ENCODE peak calls at places on chromosomes 1 and 21, in ten cellular contexts. V is ovary; W is endothelial cell; D is dorsolateral prefrontal cortex; G is heart right ventricle; J is WTC11; P is bronchial epithelial cell; K is CD8-positive, alpha-beta T cell; F is epithelial cell of esophagus; Z is prostate gland. Y is an unnamed sample.

GRCh38 chr1:154193821-154194220 is 1.9 kb upstream of the TPM3 start:
- DNase-seq in G (peak), F (peak), W (no peak), Z (no peak), J (no peak), P (peak), K (no peak), D (no peak), V (no peak), Y (no peak)

GRCh38 chr1:43912607-43913006 is 21.0 kb upstream of the ARTN start:
- DNase-seq in K (no peak), J (peak), V (no peak), F (peak), P (peak), W (no peak), D (no peak), Z (peak), G (no peak), Y (no peak)

GRCh38 chr1:114154146-114154962 is 685 bp upstream of the SYT6 start:
- DNase-seq in J (peak), G (no peak), P (no peak), F (peak), D (peak), W (peak), V (peak), Z (no peak), K (no peak), Y (no peak)

GRCh38 chr1:91606546-91607078 is 106.0 kb downstream of the CDC7 start:
- DNase-seq in G (no peak), Z (no peak), V (peak), K (no peak), W (no peak), J (no peak), P (no peak), F (no peak), D (no peak), Y (no peak)

GRCh38 chr21:42564561-42564971 is 50.9 kb downstream of the SLC37A1 start:
- DNase-seq in D (peak), F (no peak), G (no peak), W (no peak), K (no peak), Z (no peak), J (peak), V (peak), P (no peak), Y (no peak)

GRCh38 chr1:174445817-174446216 is 1.9 kb upstream of the GPR52 start:
- DNase-seq in F (peak), V (no peak), J (peak), G (no peak), W (no peak), D (no peak), K (no peak), P (peak), Z (no peak), Y (no peak)

GRCh38 chr1:7490576-7490975 is 280.5 kb upstream of the VAMP3 start:
- DNase-seq in V (no peak), F (no peak), D (no peak), J (no peak), P (no peak), W (no peak), K (no peak), Z (no peak), G (no peak), Y (no peak)

GRCh38 chr1:64956241-64956640 is 10.1 kb downstream of the JAK1 start:
- DNase-seq in K (no peak), P (no peak), G (no peak), J (no peak), W (no peak), Z (no peak), F (peak), V (no peak), D (no peak), Y (no peak)

GRCh38 chr1:213409971-213410370 is 358.9 kb downstream of the RPS6KC1 start:
- DNase-seq in Z (no peak), W (no peak), K (no peak), F (no peak), D (no peak), J (no peak), P (no peak), V (no peak), G (no peak), Y (no peak)

GRCh38 chr1:21280011-21280471 is 10.2 kb downstream of the ECE1 start:
- DNase-seq in P (no peak), Z (no peak), J (no peak), V (no peak), K (no peak), W (peak), D (no peak), G (peak), F (no peak), Y (no peak)

GRCh38 chr1:243926803-243927245 is 76.8 kb upstream of the AKT3 start:
- DNase-seq in W (no peak), P (peak), G (no peak), F (peak), J (no peak), V (no peak), K (no peak), Z (no peak), D (no peak), Y (no peak)

GRCh38 chr1:160993544-160993943 is 27.4 kb downstream of the F11R start:
- DNase-seq in V (no peak), F (peak), G (no peak), J (no peak), K (no peak), W (no peak), P (no peak), D (no peak), Z (no peak), Y (no peak)

GRCh38 chr1:222970040-222970439 is 155.2 kb downstream of the DISP1 start:
- DNase-seq in K (no peak), W (no peak), G (no peak), J (no peak), P (no peak), F (no peak), Z (no peak), V (no peak), D (no peak), Y (no peak)

GRCh38 chr21:38303300-38303699 is 46.5 kb downstream of the KCNJ15 start:
- DNase-seq in J (no peak), V (no peak), K (no peak), G (no peak), D (no peak), W (no peak), Z (peak), P (peak), F (peak), Y (no peak)

GRCh38 chr21:46048926-46049889 is 48.7 kb upstream of the COL6A2 start:
- DNase-seq in V (peak), K (no peak), G (peak), D (peak), F (peak), P (no peak), W (no peak), J (no peak), Z (no peak), Y (peak)

GRCh38 chr1:10181154-10181553 is 29.2 kb upstream of the KIF1B start:
- DNase-seq in P (no peak), F (no peak), W (no peak), V (no peak), D (no peak), Z (no peak), K (no peak), J (no peak), G (no peak), Y (no peak)

GRCh38 chr21:42195378-42196031 is 23.4 kb upstream of the ABCG1 start:
- DNase-seq in K (no peak), F (peak), W (no peak), Z (no peak), D (no peak), J (no peak), P (peak), V (no peak), G (no peak), Y (peak)

GRCh38 chr1:114597949-114598348 is 16.5 kb upstream of the BCAS2 start:
- DNase-seq in V (no peak), W (no peak), Z (no peak), P (peak), K (no peak), J (no peak), G (no peak), D (no peak), F (no peak), Y (no peak)

GRCh38 chr1:205294175-205294913 is 27.2 kb downstream of the NUAK2 start:
- DNase-seq in G (peak), D (no peak), F (peak), P (peak), W (no peak), J (peak), K (no peak), V (peak), Z (no peak), Y (no peak)

GRCh38 chr1:197783510-197783948 is 8.2 kb upstream of the DENND1B start:
- DNase-seq in G (no peak), V (no peak), W (no peak), D (no peak), J (no peak), Z (peak), K (no peak), F (peak), P (peak), Y (no peak)

GRCh38 chr1:203751051-203751450 is 13.9 kb upstream of the LAX1 start:
- DNase-seq in D (no peak), V (no peak), J (no peak), Z (peak), K (no peak), G (no peak), W (no peak), F (peak), P (peak), Y (no peak)

GRCh38 chr1:74964508-74964907 is 169.7 kb upstream of the LHX8 start:
- DNase-seq in F (peak), P (peak), G (no peak), V (no peak), Z (no peak), K (no peak), W (no peak), J (no peak), D (no peak), Y (no peak)

GRCh38 chr21:26717146-26717739 is 128.0 kb downstream of the ADAMTS1 start:
- DNase-seq in W (no peak), K (no peak), P (peak), F (peak), G (no peak), Z (no peak), V (no peak), D (no peak), J (no peak), Y (no peak)

GRCh38 chr1:226639631-226640061 is 91.1 kb downstream of the STUM start:
- DNase-seq in Z (no peak), F (no peak), K (no peak), D (peak), W (no peak), V (no peak), G (no peak), P (no peak), J (no peak), Y (no peak)

GRCh38 chr1:10161541-10162290 is 48.7 kb upstream of the KIF1B start:
- DNase-seq in Z (no peak), K (no peak), G (peak), D (no peak), W (no peak), J (no peak), P (no peak), F (no peak), V (no peak), Y (no peak)

GRCh38 chr1:67759066-67759465 is 74.1 kb downstream of the GADD45A start:
- DNase-seq in P (no peak), Z (no peak), F (no peak), J (no peak), K (no peak), V (no peak), W (no peak), D (no peak), G (no peak), Y (no peak)

GRCh38 chr21:29184047-29184446 is 53.6 kb downstream of the MAP3K7CL start:
- DNase-seq in K (no peak), V (no peak), D (no peak), J (no peak), Z (no peak), W (no peak), F (no peak), P (no peak), G (no peak), Y (no peak)

GRCh38 chr1:163565171-163565570 is 243.4 kb downstream of the NUF2 start:
- DNase-seq in G (no peak), W (no peak), P (no peak), J (no peak), Z (no peak), D (no peak), K (no peak), V (no peak), F (no peak), Y (no peak)

GRCh38 chr1:153032677-153033308 is 1.8 kb downstream of the SPRR1B start:
- DNase-seq in P (peak), Z (no peak), K (no peak), D (no peak), W (peak), V (no peak), G (no peak), J (peak), F (peak), Y (no peak)

GRCh38 chr1:159930216-159930615 is 4.9 kb upstream of the TAGLN2 start:
- DNase-seq in F (no peak), J (no peak), D (no peak), W (no peak), V (no peak), G (no peak), P (no peak), K (no peak), Z (no peak), Y (no peak)

GRCh38 chr1:117143856-117144255 is 22.3 kb upstream of the TRIM45 start:
- DNase-seq in K (no peak), P (no peak), G (no peak), J (no peak), V (no peak), F (no peak), D (no peak), Z (no peak), W (no peak), Y (no peak)

GRCh38 chr1:212138441-212138840 is 102.9 kb downstream of the DTL start:
- DNase-seq in W (no peak), J (no peak), G (no peak), K (no peak), D (no peak), P (no peak), V (no peak), F (no peak), Z (no peak), Y (no peak)

GRCh38 chr1:212488436-212489283 is 55.9 kb downstream of the NENF start:
- DNase-seq in J (no peak), P (peak), W (no peak), G (peak), Z (no peak), K (no peak), D (peak), F (peak), V (no peak), Y (no peak)

GRCh38 chr1:181769846-181770245 is 286.5 kb downstream of the CACNA1E start:
- DNase-seq in W (no peak), D (no peak), V (no peak), F (no peak), K (no peak), Z (no peak), P (no peak), J (no peak), G (no peak), Y (no peak)

GRCh38 chr1:10867914-10868598 is 71.6 kb upstream of the CASZ1 start:
- DNase-seq in D (peak), V (no peak), G (no peak), W (no peak), P (no peak), F (no peak), Z (no peak), J (no peak), K (no peak), Y (no peak)

DNA sequence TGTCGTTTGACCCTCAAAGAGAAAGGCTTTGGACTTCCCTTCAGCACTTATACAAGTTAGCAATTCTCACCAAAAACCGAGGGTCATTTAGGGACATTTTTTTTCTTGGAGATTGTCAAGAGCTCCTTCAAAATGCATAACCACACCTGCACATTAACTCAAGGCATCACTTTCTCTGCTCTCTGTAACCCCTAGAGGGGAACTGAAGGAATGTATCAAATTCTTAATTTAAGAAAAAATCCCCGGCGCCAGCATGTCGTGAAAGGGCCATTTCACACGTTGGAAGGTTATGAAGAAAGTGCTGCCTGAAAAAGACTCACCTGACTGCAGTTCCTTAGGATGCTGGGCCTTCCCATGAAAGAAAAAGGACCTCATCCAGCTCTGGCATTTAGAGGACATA is 131.6 kb upstream of the ZC3H12A start:
- DNase-seq in P (no peak), F (no peak), G (no peak), J (no peak), Z (no peak), V (no peak), D (no peak), K (no peak), W (no peak), Y (no peak)
- TF ChIP-seq CTCF in P (no peak), F (no peak), G (no peak), J (peak), Z (no peak), V (no peak), D (no peak), K (no peak), W (no peak), Y (no peak)

GRCh38 chr1:109618614-109619404 is 607 bp downstream of the GNAT2 start:
- DNase-seq in P (no peak), V (no peak), F (no peak), G (no peak), W (no peak), Z (no peak), K (no peak), D (no peak), J (no peak), Y (no peak)

GRCh38 chr1:109619405-109619654 is at the start of gene GNAT2:
- DNase-seq in J (no peak), D (no peak), Z (no peak), F (no peak), G (no peak), K (no peak), P (no peak), W (no peak), V (no peak), Y (no peak)

GRCh38 chr1:109615879-109616278 is 3.5 kb downstream of the GNAT2 start:
- DNase-seq in J (no peak), P (no peak), G (no peak), Z (no peak), V (no peak), D (no peak), F (no peak), K (no peak), W (no peak), Y (no peak)

GRCh38 chr1:109619655-109620395 is at the start of gene AMPD2:
- DNase-seq in G (peak), D (no peak), P (peak), J (peak), K (peak), F (peak), W (peak), V (peak), Z (peak), Y (peak)

GRCh38 chr1:109617291-109617801 is 2.1 kb downstream of the GNAT2 start:
- DNase-seq in F (peak), G (no peak), J (no peak), W (no peak), D (no peak), P (peak), V (no peak), K (no peak), Z (no peak), Y (no peak)
- TF ChIP-seq CTCF in F (peak), G (no peak), J (no peak), W (no peak), D (no peak), P (no peak), V (no peak), K (no peak), Z (no peak), Y (no peak)

DNA sequence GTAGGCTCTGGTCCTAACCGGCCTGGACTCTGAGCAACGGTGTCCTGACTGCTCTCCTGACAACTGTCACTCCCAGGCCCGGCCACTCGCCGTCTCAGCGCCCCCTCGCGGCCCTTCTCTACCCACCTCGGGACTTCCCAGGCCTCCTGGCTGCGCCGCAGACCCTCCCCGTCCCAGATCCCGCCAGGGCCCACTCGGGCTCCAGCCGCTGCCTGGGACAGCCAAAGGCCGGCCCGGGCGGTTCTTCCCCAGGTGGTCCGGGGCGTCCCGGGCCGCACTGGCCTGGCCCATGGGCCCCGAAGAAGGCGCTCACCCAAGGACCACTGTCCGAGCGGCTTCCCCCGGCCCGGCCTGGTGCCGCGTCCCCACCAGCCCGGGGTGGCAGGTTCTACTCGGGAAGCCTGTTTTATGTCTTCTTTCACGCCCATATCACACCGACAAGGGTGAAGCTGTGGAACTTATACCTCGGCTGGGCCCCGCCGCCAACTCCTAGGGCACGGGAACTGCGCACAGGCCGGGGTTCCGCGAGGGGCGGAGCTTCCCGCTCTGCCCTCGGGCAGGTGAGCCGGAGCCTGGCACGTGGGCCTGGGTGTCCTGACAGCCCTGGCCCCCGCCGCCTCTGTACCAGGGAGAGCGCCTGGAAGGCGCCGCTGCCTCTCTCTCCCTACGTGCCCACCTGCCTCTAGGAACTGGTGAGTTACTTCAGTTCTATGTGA is 138.3 kb downstream of the TTLL7 start:
- DNase-seq in J (peak), V (peak), D (peak), G (peak), F (peak), P (peak), K (peak), Z (peak), W (peak), Y (peak)
- TF ChIP-seq CTCF in J (peak), V (no peak), D (peak), G (peak), F (peak), P (peak), K (peak), Z (peak), W (peak), Y (peak)

GRCh38 chr1:94199398-94199797 is 38.0 kb downstream of the ARHGAP29 start:
- DNase-seq in J (no peak), V (no peak), W (no peak), F (no peak), G (no peak), Z (no peak), P (no peak), D (no peak), K (no peak), Y (no peak)

GRCh38 chr1:94191216-94191615 is 46.2 kb downstream of the ARHGAP29 start:
- DNase-seq in G (no peak), F (no peak), V (no peak), K (no peak), W (no peak), D (no peak), P (no peak), J (no peak), Z (no peak), Y (no peak)

GRCh38 chr1:94193128-94193527 is 44.3 kb downstream of the ARHGAP29 start:
- DNase-seq in W (no peak), P (no peak), K (no peak), V (no peak), Z (no peak), D (no peak), J (no peak), G (no peak), F (no peak), Y (no peak)

GRCh38 chr1:94194079-94194478 is 43.3 kb downstream of the ARHGAP29 start:
- DNase-seq in J (no peak), D (no peak), Z (no peak), P (no peak), K (no peak), G (no peak), W (no peak), F (no peak), V (no peak), Y (no peak)
- TF ChIP-seq CTCF in J (no peak), D (no peak), Z (no peak), P (no peak), K (no peak), G (no peak), W (no peak), F (no peak), V (no peak), Y (no peak)

GRCh38 chr1:202565890-202566289 is 144.4 kb downstream of the SYT2 start:
- DNase-seq in V (no peak), G (no peak), J (no peak), K (no peak), W (no peak), P (no peak), F (no peak), D (no peak), Z (no peak), Y (no peak)
- TF ChIP-seq CTCF in V (no peak), G (no peak), J (no peak), K (no peak), W (no peak), P (no peak), F (no peak), D (no peak), Z (no peak), Y (no peak)